ENCODE peak calls at places on chromosomes 3 and 15, in nine cellular contexts. S is heart right ventricle, I is lung, G is nephron progenitor cell, N is stomach, A is PC-3, F is endothelial cell of umbilical vein, H is fibroblast of pulmonary artery, T is cardiac muscle cell. X is an unnamed sample.

GRCh38 chr3:33058780-33059179 is 38.2 kb downstream of the GLB1 start:
- DNase-seq in G (no peak), A (no peak), T (no peak), I (no peak), S (no peak), N (no peak), F (no peak), H (no peak), X (no peak)

GRCh38 chr3:62151591-62151990 is 221.8 kb downstream of the FEZF2 start:
- DNase-seq in G (no peak), A (no peak), N (no peak), I (no peak), H (no peak), S (no peak), T (no peak), F (no peak), X (no peak)

GRCh38 chr3:196064006-196064405 is 17.9 kb downstream of the TFRC start:
- DNase-seq in S (no peak), T (no peak), F (no peak), N (no peak), H (no peak), G (no peak), A (no peak), I (no peak), X (no peak)

GRCh38 chr15:70799667-70800450 is 36.5 kb upstream of the UACA start:
- DNase-seq in N (peak), I (peak), S (peak), F (peak), G (no peak), H (peak), A (peak), T (peak), X (peak)

GRCh38 chr3:44948239-44948638 is 27.7 kb downstream of the ZDHHC3 start:
- DNase-seq in A (no peak), S (no peak), F (no peak), N (no peak), H (no peak), T (no peak), G (no peak), I (no peak), X (no peak)

GRCh38 chr3:100407977-100408532 is 6.7 kb downstream of the LNP1 start:
- DNase-seq in T (no peak), I (no peak), A (no peak), H (no peak), G (no peak), S (no peak), N (no peak), F (no peak), X (no peak)

GRCh38 chr3:138124689-138125420 is 7.3 kb downstream of the A4GNT start:
- DNase-seq in I (no peak), G (no peak), F (no peak), A (no peak), H (peak), S (no peak), T (no peak), N (no peak), X (peak)

GRCh38 chr15:62495670-62496328 is 330.7 kb upstream of the C2CD4B start:
- DNase-seq in N (peak), S (peak), I (no peak), F (no peak), A (no peak), T (no peak), G (no peak), H (peak), X (no peak)

GRCh38 chr3:12357456-12357855 is 68.6 kb downstream of the PPARG start:
- DNase-seq in F (no peak), S (no peak), I (no peak), G (no peak), H (no peak), A (no peak), N (no peak), T (no peak), X (no peak)

GRCh38 chr3:58572634-58573230 is 4.5 kb downstream of the FAM107A start:
- DNase-seq in G (no peak), I (no peak), S (no peak), T (no peak), N (no peak), F (no peak), H (no peak), A (no peak), X (no peak)

GRCh38 chr3:102530443-102531195 is 95.8 kb downstream of the ZPLD1 start:
- DNase-seq in T (no peak), A (peak), I (no peak), H (peak), F (no peak), S (no peak), G (no peak), N (no peak), X (no peak)

GRCh38 chr3:175932586-175932985 is 1073.5 kb downstream of the NAALADL2 start:
- DNase-seq in I (no peak), T (no peak), N (no peak), F (no peak), S (no peak), A (peak), G (no peak), H (peak), X (no peak)

GRCh38 chr3:71129611-71130515 is 453.7 kb downstream of the FOXP1 start:
- DNase-seq in I (no peak), N (no peak), F (peak), A (peak), G (no peak), S (no peak), H (peak), T (no peak), X (no peak)

GRCh38 chr3:8713901-8714759 is 19.5 kb upstream of the CAV3 start:
- DNase-seq in S (no peak), N (no peak), F (no peak), I (no peak), A (no peak), H (peak), G (peak), T (peak), X (peak)

GRCh38 chr3:119783883-119784282 is 2.0 kb downstream of the NR1I2 start:
- DNase-seq in F (no peak), G (no peak), T (no peak), N (no peak), H (peak), S (no peak), I (no peak), A (no peak), X (no peak)

GRCh38 chr3:156787926-156788663 is 38.1 kb upstream of the LEKR1 start:
- DNase-seq in N (no peak), S (no peak), I (no peak), A (peak), T (no peak), G (no peak), F (peak), H (peak), X (no peak)

GRCh38 chr3:143608966-143609365 is 239.3 kb downstream of the SLC9A9 start:
- DNase-seq in I (no peak), S (no peak), N (no peak), T (no peak), H (peak), G (no peak), F (no peak), A (no peak), X (no peak)

GRCh38 chr3:37291275-37291700 is 116.9 kb upstream of the LRRFIP2 start:
- DNase-seq in H (peak), N (no peak), T (no peak), A (peak), S (no peak), G (no peak), F (peak), I (no peak), X (no peak)

GRCh38 chr3:88220126-88220525 is 70.4 kb downstream of the C3orf38 start:
- DNase-seq in I (no peak), A (no peak), G (no peak), N (no peak), F (no peak), S (no peak), H (no peak), T (no peak), X (no peak)

GRCh38 chr3:109132801-109133473 is 3.6 kb upstream of the C3orf85 start:
- DNase-seq in G (no peak), I (no peak), A (peak), T (no peak), H (peak), N (peak), S (no peak), F (no peak), X (no peak)

GRCh38 chr3:120743081-120743365 is 479 bp downstream of the GTF2E1 start:
- DNase-seq in H (peak), N (no peak), I (no peak), S (no peak), T (no peak), G (no peak), A (peak), F (no peak), X (no peak)

GRCh38 chr3:55013145-55013544 is 85.3 kb upstream of the LRTM1 start:
- DNase-seq in F (no peak), G (no peak), A (peak), H (peak), I (no peak), T (no peak), S (no peak), N (no peak), X (no peak)

GRCh38 chr3:151204530-151205401 is 1.8 kb upstream of the GPR171 start:
- DNase-seq in F (no peak), N (no peak), S (no peak), T (no peak), H (no peak), G (no peak), I (no peak), A (no peak), X (no peak)

GRCh38 chr3:36729204-36730056 is 34.9 kb downstream of the DCLK3 start:
- DNase-seq in G (no peak), F (peak), H (peak), N (no peak), A (peak), T (peak), I (no peak), S (no peak), X (no peak)

GRCh38 chr3:15636028-15636709 is 34.6 kb downstream of the BTD start:
- DNase-seq in T (no peak), H (peak), A (peak), I (no peak), S (peak), G (no peak), N (no peak), F (peak), X (no peak)

GRCh38 chr3:99933971-99934750 is 116.5 kb downstream of the CMSS1 start:
- DNase-seq in G (no peak), T (no peak), F (peak), S (no peak), N (no peak), I (no peak), A (no peak), H (no peak), X (peak)

GRCh38 chr3:187616307-187616939 is 53.8 kb downstream of the SST start:
- DNase-seq in T (peak), A (peak), H (peak), I (peak), N (peak), F (peak), G (peak), S (peak), X (peak)

GRCh38 chr3:30112904-30113484 is 493.4 kb upstream of the TGFBR2 start:
- DNase-seq in N (no peak), H (peak), T (peak), S (no peak), I (no peak), A (peak), F (peak), G (no peak), X (no peak)

GRCh38 chr3:69500604-69501003 is 114.7 kb upstream of the FRMD4B start:
- DNase-seq in H (no peak), T (no peak), N (no peak), A (no peak), F (no peak), S (peak), G (no peak), I (no peak), X (no peak)

GRCh38 chr3:55912880-55913279 is 425.8 kb upstream of the WNT5A start:
- DNase-seq in H (no peak), S (no peak), A (no peak), N (no peak), T (no peak), I (no peak), F (no peak), G (no peak), X (no peak)

GRCh38 chr3:44529927-44530326 is 25.1 kb upstream of the ZKSCAN7 start:
- DNase-seq in T (no peak), S (no peak), G (no peak), H (peak), N (no peak), F (peak), I (no peak), A (peak), X (no peak)

GRCh38 chr15:101315736-101316135 is 20.7 kb upstream of the SNRPA1 start:
- DNase-seq in T (no peak), A (no peak), G (no peak), S (no peak), N (no peak), F (no peak), H (no peak), I (no peak), X (no peak)

GRCh38 chr15:37289109-37289765 is 188.9 kb upstream of the MEIS2 start:
- DNase-seq in T (peak), A (peak), N (no peak), I (no peak), F (no peak), G (peak), H (peak), S (no peak), X (peak)

GRCh38 chr15:26614734-26615133 is 158.1 kb downstream of the GABRB3 start:
- DNase-seq in N (no peak), H (no peak), A (peak), F (no peak), S (no peak), T (no peak), I (no peak), G (no peak), X (no peak)

GRCh38 chr3:29186982-29187718 is 93.7 kb upstream of the RBMS3 start:
- DNase-seq in A (peak), T (no peak), F (peak), I (no peak), N (no peak), H (peak), S (no peak), G (no peak), X (no peak)

GRCh38 chr3:25747033-25747432 is 36.2 kb downstream of the NGLY1 start:
- DNase-seq in N (no peak), G (no peak), F (no peak), S (no peak), A (peak), H (peak), I (no peak), T (no peak), X (no peak)

GRCh38 chr3:194070220-194070633 is 65.7 kb upstream of the HES1 start:
- DNase-seq in A (no peak), S (no peak), H (no peak), T (no peak), N (no peak), F (no peak), I (no peak), G (no peak), X (no peak)
- TF ChIP-seq CTCF in A (no peak), S (no peak), H (no peak), T (no peak), N (no peak), F (no peak), I (no peak), G (no peak), X (no peak)

GRCh38 chr3:73442152-73442551 is 182.6 kb downstream of the PDZRN3 start:
- DNase-seq in F (no peak), N (no peak), A (no peak), T (no peak), H (no peak), S (no peak), I (no peak), G (no peak), X (peak)
- TF ChIP-seq CTCF in F (no peak), N (no peak), A (no peak), T (no peak), H (no peak), S (no peak), I (no peak), G (no peak), X (no peak)

DNA sequence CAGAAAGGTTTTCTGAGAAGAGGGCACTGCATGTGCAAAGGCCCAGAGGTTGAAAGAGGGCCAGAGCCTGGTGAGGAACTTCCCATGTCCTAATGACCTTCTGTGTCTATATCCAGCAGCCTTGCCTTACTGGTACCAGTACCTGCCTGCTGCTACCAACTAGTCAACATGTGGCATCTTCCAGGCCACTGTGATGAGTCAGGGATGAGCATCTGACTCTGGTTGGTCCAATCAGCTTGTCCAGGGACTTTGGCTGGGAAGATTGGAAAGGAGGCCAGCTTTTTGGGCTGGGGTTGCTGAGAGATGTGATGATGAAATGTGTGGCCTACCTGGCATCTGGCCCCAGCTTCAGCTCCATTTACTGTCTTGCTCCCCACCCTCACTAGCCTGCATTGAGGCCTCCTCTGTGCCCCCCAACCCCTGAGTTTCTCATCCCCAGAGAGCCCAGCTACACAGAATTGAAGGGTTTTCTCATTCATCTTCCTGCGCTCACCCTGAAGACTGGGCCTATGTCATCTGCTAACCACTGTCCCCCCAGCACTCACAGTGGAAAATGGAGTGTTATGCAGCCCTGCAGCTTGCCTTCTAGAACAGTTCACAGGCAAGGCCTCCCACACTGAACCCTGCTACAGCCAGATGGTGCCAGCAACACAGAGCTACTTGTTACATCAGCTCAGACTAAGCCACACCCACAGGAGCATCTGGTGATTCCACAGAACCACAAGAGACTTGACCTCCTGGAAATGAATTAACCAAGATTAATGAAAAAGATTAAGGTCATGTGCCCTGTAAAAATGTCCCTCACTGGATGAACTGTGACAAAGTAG is 1.3 kb upstream of the TWF2 start:
- DNase-seq in S (peak), H (peak), A (peak), I (peak), T (no peak), G (no peak), F (no peak), N (no peak), X (no peak)
- TF ChIP-seq CTCF in S (no peak), H (peak), A (no peak), I (no peak), T (peak), G (no peak), F (no peak), N (no peak), X (no peak)

GRCh38 chr3:183582161-183582560 is 26.7 kb upstream of the KLHL6 start:
- DNase-seq in T (no peak), G (no peak), I (no peak), S (no peak), F (no peak), H (no peak), A (no peak), N (no peak), X (no peak)
- TF ChIP-seq CTCF in T (no peak), G (no peak), I (no peak), S (no peak), F (no peak), H (no peak), A (no peak), N (no peak), X (no peak)

DNA sequence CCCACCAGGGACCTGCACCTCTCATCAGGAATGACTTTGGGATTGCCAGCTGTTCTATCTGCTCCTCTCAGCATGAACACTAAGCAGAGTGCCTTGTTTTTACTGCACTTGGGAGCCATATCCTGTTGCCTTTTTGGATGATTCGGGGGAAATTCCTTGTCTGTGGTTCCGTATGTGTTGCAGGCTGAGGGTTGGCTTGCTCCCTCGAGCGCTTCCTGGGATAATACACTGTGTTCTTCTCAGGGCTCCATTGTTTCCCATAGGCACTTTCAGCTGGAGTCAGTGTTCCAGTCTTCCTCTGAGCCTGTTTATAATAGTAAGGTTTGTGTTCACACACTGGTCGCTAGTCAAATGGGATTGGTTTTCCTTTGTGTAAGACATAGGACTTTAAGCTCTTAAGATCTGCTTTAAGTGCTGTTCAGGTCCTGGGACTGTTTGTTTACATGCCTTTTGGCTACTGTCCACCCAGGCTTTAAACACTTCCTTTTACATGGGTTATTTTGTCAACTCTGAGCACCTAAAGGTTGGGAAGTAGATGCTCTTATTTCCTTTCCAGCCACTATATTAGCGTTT is 23.4 kb downstream of the BOC start:
- DNase-seq in S (no peak), G (no peak), A (no peak), I (no peak), H (peak), T (no peak), N (no peak), F (no peak), X (no peak)
- TF ChIP-seq CTCF in S (no peak), G (no peak), A (no peak), I (no peak), H (no peak), T (no peak), N (no peak), F (no peak), X (no peak)

GRCh38 chr15:31145271-31145911 is 43.9 kb upstream of the TRPM1 start:
- DNase-seq in S (no peak), I (no peak), N (no peak), G (no peak), A (peak), F (no peak), H (peak), T (no peak), X (no peak)
- TF ChIP-seq CTCF in S (no peak), I (no peak), N (no peak), G (no peak), A (peak), F (no peak), H (peak), T (peak), X (peak)